ENCODE peak calls at places on chromosomes 16 and 17, in six cellular contexts. One of them, this sample, is unnamed.

GRCh38 chr17:42459983-42460300 is 1.3 kb downstream of the ATP6V0A1 start:
- DNase-seq in heart right ventricle: no peak
- DNase-seq in H9: no peak
- DNase-seq in suprapubic skin: no peak
- DNase-seq in ovary: no peak
- DNase-seq in neuronal stem cell: no peak
- DNase-seq in this sample: no peak

GRCh38 chr16:71337631-71338030 is 20.9 kb upstream of the CALB2 start:
- DNase-seq in heart right ventricle: no peak
- DNase-seq in suprapubic skin: no peak
- DNase-seq in neuronal stem cell: no peak
- DNase-seq in ovary: no peak
- DNase-seq in H9: no peak
- DNase-seq in this sample: no peak

GRCh38 chr17:41324180-41325075 is 8.9 kb upstream of the KRTAP17-1 start:
- DNase-seq in neuronal stem cell: peak; percentile 12
- DNase-seq in H9: peak; percentile 83
- DNase-seq in ovary: no peak
- DNase-seq in heart right ventricle: no peak
- DNase-seq in suprapubic skin: no peak
- DNase-seq in this sample: no peak

GRCh38 chr17:37719866-37720265 is 25.0 kb downstream of the HNF1B start:
- DNase-seq in H9: no peak
- DNase-seq in suprapubic skin: no peak
- DNase-seq in heart right ventricle: no peak
- DNase-seq in ovary: no peak
- DNase-seq in neuronal stem cell: no peak
- DNase-seq in this sample: no peak

GRCh38 chr17:73393962-73394361 is 82.2 kb upstream of the CDC42EP4 start:
- DNase-seq in heart right ventricle: no peak
- DNase-seq in H9: peak; percentile 55
- DNase-seq in ovary: no peak
- DNase-seq in suprapubic skin: no peak
- DNase-seq in neuronal stem cell: no peak
- DNase-seq in this sample: no peak

GRCh38 chr17:75267403-75268232 is 3.4 kb downstream of the MIF4GD start:
- DNase-seq in H9: peak; percentile 93
- DNase-seq in heart right ventricle: no peak
- DNase-seq in neuronal stem cell: no peak
- DNase-seq in suprapubic skin: no peak
- DNase-seq in ovary: no peak
- DNase-seq in this sample: no peak

GRCh38 chr16:30924086-30924714 is 828 bp downstream of the FBXL19 start:
- DNase-seq in neuronal stem cell: peak; percentile 26
- DNase-seq in ovary: peak; percentile 73
- DNase-seq in heart right ventricle: peak; percentile 35
- DNase-seq in suprapubic skin: peak; percentile 78
- DNase-seq in H9: no peak
- DNase-seq in this sample: no peak

GRCh38 chr16:77723108-77723514 is 797 bp downstream of the NUDT7 start:
- DNase-seq in H9: no peak
- DNase-seq in ovary: peak; percentile 16
- DNase-seq in suprapubic skin: no peak
- DNase-seq in heart right ventricle: peak; percentile 16
- DNase-seq in neuronal stem cell: no peak
- DNase-seq in this sample: no peak

GRCh38 chr16:10317425-10318001 is 68.3 kb upstream of the ATF7IP2 start:
- DNase-seq in ovary: no peak
- DNase-seq in H9: no peak
- DNase-seq in neuronal stem cell: no peak
- DNase-seq in suprapubic skin: no peak
- DNase-seq in heart right ventricle: no peak
- DNase-seq in this sample: no peak

GRCh38 chr16:89507219-89507833 is 877 bp upstream of the SPG7 start:
- DNase-seq in suprapubic skin: no peak
- DNase-seq in heart right ventricle: no peak
- DNase-seq in H9: no peak
- DNase-seq in ovary: no peak
- DNase-seq in neuronal stem cell: no peak
- DNase-seq in this sample: no peak

GRCh38 chr16:28984619-28985135 is at the start of gene LAT:
- DNase-seq in H9: no peak
- DNase-seq in heart right ventricle: peak; percentile 39
- DNase-seq in suprapubic skin: no peak
- DNase-seq in neuronal stem cell: no peak
- DNase-seq in ovary: no peak
- DNase-seq in this sample: peak; percentile 74

DNA sequence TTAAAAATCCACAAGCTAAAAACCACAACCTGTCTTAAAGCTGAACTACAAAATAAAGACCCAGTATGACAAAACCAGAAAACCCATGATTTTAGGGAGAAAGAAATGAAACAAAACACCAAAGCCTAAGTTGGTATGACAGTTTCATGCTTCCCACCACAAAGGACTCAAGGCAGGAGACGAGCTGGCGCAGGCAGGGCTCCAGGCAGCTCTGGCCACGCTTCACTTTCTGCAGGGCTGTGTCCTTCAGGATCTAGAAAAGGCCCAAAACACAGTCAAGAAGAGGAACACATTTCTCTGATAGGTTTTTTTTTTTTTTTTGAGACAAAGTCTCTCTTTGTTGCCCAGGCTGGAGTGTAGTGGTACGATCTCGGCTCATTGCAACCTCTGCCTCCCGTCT is 75.3 kb downstream of the WDR59 start:
- DNase-seq in ovary: no peak
- DNase-seq in neuronal stem cell: no peak
- DNase-seq in suprapubic skin: no peak
- DNase-seq in heart right ventricle: peak; percentile 26
- DNase-seq in H9: no peak
- DNase-seq in this sample: no peak
- H3K9me3 ChIP-seq in ovary: peaks cover 7% of the 10 kb centered on the region
- H3K9me3 ChIP-seq in neuronal stem cell: peaks cover 14% of the 10 kb centered on the region
- H3K9me3 ChIP-seq in suprapubic skin: peaks cover 5% of the 10 kb centered on the region
- H3K9me3 ChIP-seq in heart right ventricle: no peaks in the 10 kb centered on the region
- H3K9me3 ChIP-seq in H9: no peaks in the 10 kb centered on the region
- H3K9me3 ChIP-seq in this sample: peaks cover 10% of the 10 kb centered on the region

DNA sequence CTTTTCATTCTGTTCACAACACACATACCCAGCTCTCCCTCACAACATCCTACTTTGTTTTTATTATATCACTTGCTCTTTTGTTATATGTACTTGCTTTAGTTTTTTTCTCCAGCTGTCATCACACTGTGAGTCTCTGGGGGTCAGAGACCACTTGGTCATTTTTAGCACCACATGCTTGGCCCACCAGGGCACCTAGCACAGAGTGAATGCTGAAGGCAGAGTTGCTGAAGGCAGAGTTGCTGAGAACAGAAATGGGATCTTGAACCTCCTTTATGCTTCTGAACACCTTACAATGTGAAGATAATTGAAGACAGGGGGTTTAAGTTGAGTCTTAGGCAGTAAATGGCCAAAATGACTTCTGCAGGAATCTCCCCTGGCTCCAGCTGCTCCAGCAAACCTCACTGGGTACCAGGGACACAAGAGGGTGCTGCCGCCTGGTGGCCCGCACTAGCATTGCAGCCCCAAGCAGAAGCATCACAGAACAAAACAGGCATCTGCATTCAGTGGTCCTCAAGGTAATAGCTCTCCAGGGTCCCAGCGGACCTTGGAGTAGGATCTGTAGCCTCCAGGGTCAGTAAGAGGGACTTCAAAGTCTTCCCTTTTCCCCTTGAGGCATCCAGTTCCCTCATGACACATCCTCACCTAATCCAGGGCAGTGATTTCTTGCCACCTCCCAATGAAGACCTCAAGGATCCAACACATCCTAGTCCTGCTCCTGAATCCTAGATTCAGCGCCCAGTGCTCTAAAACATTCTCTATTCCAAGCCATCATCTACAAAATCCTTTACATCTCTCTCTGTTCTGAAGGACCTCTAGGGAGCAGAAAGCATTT is 1972.6 kb downstream of the TP53TG3F start:
- DNase-seq in heart right ventricle: no peak
- DNase-seq in suprapubic skin: no peak
- DNase-seq in H9: no peak
- DNase-seq in neuronal stem cell: no peak
- DNase-seq in ovary: no peak
- DNase-seq in this sample: no peak
- H3K9me3 ChIP-seq in heart right ventricle: peaks cover 3% of the 10 kb centered on the region
- H3K9me3 ChIP-seq in suprapubic skin: peaks cover 3% of the 10 kb centered on the region
- H3K9me3 ChIP-seq in H9: peaks cover 87% of the 10 kb centered on the region
- H3K9me3 ChIP-seq in neuronal stem cell: peaks cover 46% of the 10 kb centered on the region
- H3K9me3 ChIP-seq in ovary: no peaks in the 10 kb centered on the region
- H3K9me3 ChIP-seq in this sample: peaks cover 7% of the 10 kb centered on the region

DNA sequence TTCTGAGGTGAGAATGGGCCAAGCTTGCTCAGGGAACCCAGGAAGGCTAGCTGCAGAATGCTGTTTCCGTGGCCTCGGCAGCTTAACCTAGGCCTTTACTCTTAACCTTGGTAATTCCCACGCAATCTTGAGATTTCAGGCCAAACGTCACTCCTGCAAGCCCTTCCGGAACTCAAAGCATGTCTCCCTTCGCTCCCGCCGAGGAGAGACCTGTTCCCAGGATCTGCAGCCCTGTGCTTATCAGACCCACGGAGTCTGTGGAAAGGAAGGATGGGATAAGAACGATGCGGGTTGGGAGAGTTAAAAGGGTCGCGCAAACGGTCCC is 524 bp upstream of the ZFP3 start:
- DNase-seq in H9: no peak
- DNase-seq in neuronal stem cell: no peak
- DNase-seq in heart right ventricle: no peak
- DNase-seq in ovary: no peak
- DNase-seq in suprapubic skin: no peak
- DNase-seq in this sample: no peak
- H3K9me3 ChIP-seq in H9: no peaks in the 10 kb centered on the region
- H3K9me3 ChIP-seq in neuronal stem cell: peaks cover 16% of the 10 kb centered on the region
- H3K9me3 ChIP-seq in heart right ventricle: no peaks in the 10 kb centered on the region
- H3K9me3 ChIP-seq in ovary: no peaks in the 10 kb centered on the region
- H3K9me3 ChIP-seq in suprapubic skin: no peaks in the 10 kb centered on the region
- H3K9me3 ChIP-seq in this sample: no peaks in the 10 kb centered on the region

GRCh38 chr16:35255186-35255803 is 1795.9 kb downstream of the TP53TG3F start:
- DNase-seq in suprapubic skin: no peak
- DNase-seq in heart right ventricle: no peak
- DNase-seq in ovary: no peak
- DNase-seq in H9: no peak
- DNase-seq in neuronal stem cell: no peak
- DNase-seq in this sample: no peak

GRCh38 chr16:35249051-35249450 is 1789.6 kb downstream of the TP53TG3F start:
- DNase-seq in neuronal stem cell: no peak
- DNase-seq in heart right ventricle: no peak
- DNase-seq in ovary: no peak
- DNase-seq in suprapubic skin: no peak
- DNase-seq in H9: no peak
- DNase-seq in this sample: no peak

GRCh38 chr16:35255816-35256215 is 1796.4 kb downstream of the TP53TG3F start:
- DNase-seq in suprapubic skin: no peak
- DNase-seq in H9: no peak
- DNase-seq in heart right ventricle: no peak
- DNase-seq in neuronal stem cell: no peak
- DNase-seq in ovary: no peak
- DNase-seq in this sample: no peak

GRCh38 chr16:35258381-35258780 is 1799.0 kb downstream of the TP53TG3F start:
- DNase-seq in suprapubic skin: no peak
- DNase-seq in H9: no peak
- DNase-seq in neuronal stem cell: no peak
- DNase-seq in ovary: no peak
- DNase-seq in heart right ventricle: no peak
- DNase-seq in this sample: no peak

DNA sequence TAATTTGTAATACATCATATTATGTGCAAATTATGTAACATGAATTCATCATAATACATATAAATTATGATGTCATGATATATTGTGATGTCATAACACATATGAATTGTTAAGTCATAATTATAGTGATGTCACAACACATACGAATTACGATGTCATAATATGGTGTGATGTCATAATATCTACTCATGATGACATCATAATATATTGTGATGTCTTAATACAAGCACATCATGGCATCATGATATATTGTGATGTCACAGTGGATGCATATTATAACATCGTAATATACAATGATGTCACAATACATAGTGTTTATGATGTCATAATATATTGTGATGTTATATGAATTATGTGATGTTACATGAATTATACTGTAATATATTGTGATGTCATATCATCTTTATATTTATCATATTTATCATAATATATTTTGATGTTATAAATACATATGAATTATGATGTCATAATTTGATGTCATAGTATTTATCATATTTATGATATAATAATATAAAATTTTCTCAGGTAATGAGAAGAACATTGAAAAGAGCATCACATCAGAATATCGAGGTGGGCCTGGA is 1793.0 kb downstream of the TP53TG3F start:
- DNase-seq in heart right ventricle: no peak
- DNase-seq in neuronal stem cell: no peak
- DNase-seq in ovary: no peak
- DNase-seq in suprapubic skin: no peak
- DNase-seq in H9: no peak
- DNase-seq in this sample: no peak
- H3K9me3 ChIP-seq in heart right ventricle: no peaks in the 10 kb centered on the region
- H3K9me3 ChIP-seq in neuronal stem cell: peaks cover 15% of the 10 kb centered on the region
- H3K9me3 ChIP-seq in ovary: no peaks in the 10 kb centered on the region
- H3K9me3 ChIP-seq in suprapubic skin: no peaks in the 10 kb centered on the region
- H3K9me3 ChIP-seq in H9: peaks cover 56% of the 10 kb centered on the region
- H3K9me3 ChIP-seq in this sample: no peaks in the 10 kb centered on the region

GRCh38 chr17:82948957-82949356 is 109.1 kb upstream of the ZNF750 start:
- DNase-seq in ovary: peak; percentile 2
- DNase-seq in heart right ventricle: no peak
- DNase-seq in neuronal stem cell: no peak
- DNase-seq in H9: no peak
- DNase-seq in suprapubic skin: no peak
- DNase-seq in this sample: no peak
- H3K9me3 ChIP-seq in ovary: peaks cover 12% of the 10 kb centered on the region
- H3K9me3 ChIP-seq in heart right ventricle: peaks cover 8% of the 10 kb centered on the region
- H3K9me3 ChIP-seq in neuronal stem cell: peaks cover 61% of the 10 kb centered on the region
- H3K9me3 ChIP-seq in H9: peaks cover 79% of the 10 kb centered on the region
- H3K9me3 ChIP-seq in suprapubic skin: peaks cover 20% of the 10 kb centered on the region
- H3K9me3 ChIP-seq in this sample: peaks cover 8% of the 10 kb centered on the region

DNA sequence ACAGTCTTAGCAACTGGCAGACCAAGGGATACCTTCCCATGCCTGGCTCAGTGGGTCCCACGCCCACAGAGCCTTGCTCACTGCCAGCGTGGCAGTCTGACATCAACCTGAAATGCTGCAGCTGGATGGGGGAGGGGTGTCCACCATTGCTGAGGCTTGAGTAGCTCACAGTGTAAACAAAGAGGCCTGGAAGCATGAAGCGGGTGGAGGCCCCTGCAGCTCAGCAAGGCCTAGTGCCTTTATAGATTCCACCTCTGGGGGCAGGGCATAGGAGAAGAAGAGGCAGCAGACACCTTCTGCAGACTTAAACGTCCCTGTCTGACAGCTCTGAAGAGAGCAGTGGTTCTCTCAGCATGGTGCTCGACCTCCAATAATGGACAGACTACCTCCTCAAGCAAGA is 263.2 kb downstream of the KIF2B start:
- DNase-seq in suprapubic skin: no peak
- DNase-seq in H9: peak; percentile 74
- DNase-seq in neuronal stem cell: no peak
- DNase-seq in heart right ventricle: no peak
- DNase-seq in ovary: no peak
- DNase-seq in this sample: no peak
- H3K9me3 ChIP-seq in suprapubic skin: no peaks in the 10 kb centered on the region
- H3K9me3 ChIP-seq in H9: no peaks in the 10 kb centered on the region
- H3K9me3 ChIP-seq in neuronal stem cell: no peaks in the 10 kb centered on the region
- H3K9me3 ChIP-seq in heart right ventricle: peaks cover under 1% of the 10 kb centered on the region
- H3K9me3 ChIP-seq in ovary: no peaks in the 10 kb centered on the region
- H3K9me3 ChIP-seq in this sample: no peaks in the 10 kb centered on the region

This sample was measured in T-helper 17 cell.